ENCODE peak calls at places on chromosomes 6 and 20, in eight cellular contexts. G, Y, L, B, U, Z, H and Q are unnamed samples.

GRCh38 chr6:167699141-167700036 is 127.3 kb upstream of the AFDN start:
- DNase-seq in G (peak; percentile 61), Y (no peak), H (peak; percentile 35), U (no peak), L (peak; percentile 82), B (peak; percentile 34), Z (peak; percentile 81), Q (no peak)

GRCh38 chr6:1850581-1851157 is 241.0 kb downstream of the FOXC1 start:
- DNase-seq in H (no peak), U (no peak), G (no peak), L (no peak), Z (no peak), B (no peak), Y (no peak), Q (no peak)

GRCh38 chr20:62704341-62704948 is 4.2 kb upstream of the NTSR1 start:
- DNase-seq in G (no peak), H (peak; percentile 79), B (no peak), Y (peak; percentile 67), Z (peak; percentile 87), L (peak; percentile 80), U (peak; percentile 73), Q (peak; percentile 100)

GRCh38 chr6:135038335-135038734 is 16.3 kb downstream of the HBS1L start:
- DNase-seq in G (no peak), Z (no peak), L (no peak), H (no peak), Y (no peak), B (no peak), U (no peak), Q (no peak)

GRCh38 chr6:152598858-152599537 is 38.2 kb downstream of the SYNE1 start:
- DNase-seq in G (no peak), H (peak; percentile 5), L (no peak), Y (no peak), B (no peak), Z (peak; percentile 31), U (no peak), Q (no peak)

GRCh38 chr6:147566244-147566898 is 57.9 kb downstream of the SAMD5 start:
- DNase-seq in B (no peak), H (no peak), Z (no peak), G (no peak), L (no peak), U (no peak), Y (no peak), Q (no peak)

GRCh38 chr6:143232849-143233248 is 172.2 kb downstream of the AIG1 start:
- DNase-seq in L (peak; percentile 50), G (no peak), Z (peak; percentile 21), U (peak; percentile 43), H (peak; percentile 31), B (peak; percentile 64), Y (no peak), Q (no peak)

GRCh38 chr6:165605901-165606739 is 56.9 kb downstream of the PDE10A start:
- DNase-seq in Z (no peak), U (no peak), B (no peak), G (no peak), H (peak; percentile 37), Y (no peak), L (no peak), Q (no peak)

GRCh38 chr20:49380245-49380875 is 102.1 kb downstream of the KCNB1 start:
- DNase-seq in Y (no peak), B (no peak), H (no peak), G (no peak), Z (no peak), L (no peak), U (no peak), Q (no peak)

GRCh38 chr6:118896339-118897136 is 2.6 kb downstream of the ASF1A start:
- DNase-seq in Y (no peak), L (no peak), U (peak; percentile 24), H (peak; percentile 80), Z (no peak), G (no peak), B (peak; percentile 67), Q (no peak)

GRCh38 chr6:111872521-111873177 is 603 bp downstream of the FYN start:
- DNase-seq in Z (peak; percentile 56), Y (peak; percentile 24), H (peak; percentile 45), B (peak; percentile 35), G (no peak), L (peak; percentile 46), U (peak; percentile 34), Q (no peak)

GRCh38 chr6:1917628-1918371 is 308.1 kb downstream of the FOXC1 start:
- DNase-seq in H (peak; percentile 62), U (no peak), Y (no peak), Z (no peak), B (no peak), L (no peak), G (no peak), Q (peak; percentile 83)

GRCh38 chr6:16832721-16833120 is 71.5 kb upstream of the ATXN1 start:
- DNase-seq in Y (no peak), L (no peak), B (no peak), G (no peak), H (no peak), Z (no peak), U (no peak), Q (no peak)

GRCh38 chr6:16839780-16840179 is 78.5 kb upstream of the ATXN1 start:
- DNase-seq in H (no peak), G (no peak), L (no peak), Y (no peak), Z (no peak), U (no peak), B (no peak), Q (no peak)

GRCh38 chr6:16837217-16837972 is 76.1 kb upstream of the ATXN1 start:
- DNase-seq in L (no peak), B (peak; percentile 34), Z (no peak), U (no peak), G (no peak), Y (no peak), H (no peak), Q (no peak)

GRCh38 chr6:16840291-16840690 is 79.0 kb upstream of the ATXN1 start:
- DNase-seq in G (no peak), U (no peak), H (no peak), L (no peak), B (peak; percentile 56), Z (no peak), Y (no peak), Q (no peak)

DNA sequence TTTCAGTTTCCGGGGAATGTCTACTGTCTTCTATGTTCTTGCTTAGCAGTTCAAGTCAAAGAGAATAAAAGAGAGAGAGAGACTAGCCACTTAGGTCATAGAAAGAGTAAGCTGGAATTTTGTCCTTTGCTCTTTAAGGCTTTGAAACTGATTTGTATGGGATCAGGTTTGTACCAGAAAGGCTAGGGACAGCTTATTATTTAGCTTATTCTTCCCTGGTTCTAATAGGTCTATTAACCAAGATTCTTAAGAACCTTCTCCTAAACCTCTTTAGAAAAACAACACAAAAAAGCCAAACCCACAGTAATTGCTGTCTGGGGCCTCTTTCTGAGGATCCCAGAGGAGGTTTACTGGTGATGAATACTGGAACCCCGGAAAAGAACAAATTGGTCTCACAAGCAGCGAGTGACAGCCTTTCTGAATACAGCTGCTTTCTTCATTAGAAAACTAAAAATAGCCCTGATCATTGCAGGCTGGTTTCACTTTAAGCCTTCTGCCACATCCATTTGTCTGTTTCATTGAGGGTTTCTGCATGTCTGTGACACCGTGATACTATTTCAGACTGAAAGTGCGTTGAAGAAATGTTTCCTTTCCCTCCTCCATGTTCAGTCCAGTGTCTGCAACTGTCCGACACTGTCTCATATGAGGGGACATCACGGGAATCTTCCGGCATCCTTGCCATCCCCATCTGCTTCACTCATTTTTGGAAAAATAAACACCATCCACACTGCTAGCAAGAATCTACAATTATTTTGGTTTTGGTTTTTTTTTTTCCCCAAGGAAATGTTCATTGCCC is 75.1 kb upstream of the ATXN1 start:
- DNase-seq in U (no peak), G (no peak), B (peak; percentile 77), L (no peak), Y (no peak), Z (no peak), H (peak; percentile 42), Q (no peak)
- H3K4me3 ChIP-seq in U (no peak overlapping the region), G (no peak overlapping the region), B (no peak overlapping the region), L (peak overlapping the region; percentile 17), Y (peak overlapping the region; percentile 35), Z (no peak overlapping the region), H (peak overlapping the region; percentile 37), Q (no peak overlapping the region)

GRCh38 chr6:88380083-88380482 is 213.9 kb upstream of the CNR1 start:
- DNase-seq in G (peak; percentile 45), L (peak; percentile 54), U (no peak), H (peak; percentile 89), Z (peak; percentile 27), Y (peak; percentile 19), B (no peak), Q (peak; percentile 77)
- H3K4me3 ChIP-seq in G (no peak overlapping the region), L (no peak overlapping the region), U (no peak overlapping the region), H (no peak overlapping the region), Z (no peak overlapping the region), Y (no peak overlapping the region), B (no peak overlapping the region), Q (no peak overlapping the region)

GRCh38 chr20:46120136-46120535 is 2.0 kb downstream of the CD40 start:
- DNase-seq in L (no peak), G (no peak), Z (no peak), B (no peak), H (no peak), Y (no peak), U (no peak), Q (no peak)

GRCh38 chr20:46119028-46119546 is 973 bp downstream of the CD40 start:
- DNase-seq in B (peak; percentile 79), G (peak; percentile 20), H (no peak), L (no peak), Z (no peak), U (no peak), Y (no peak), Q (peak; percentile 68)

GRCh38 chr20:46119547-46119946 is 1.4 kb downstream of the CD40 start:
- DNase-seq in U (no peak), H (no peak), Y (no peak), Z (no peak), B (no peak), G (peak; percentile 6), L (no peak), Q (no peak)

GRCh38 chr20:46118481-46119020 is 437 bp downstream of the CD40 start:
- DNase-seq in Y (no peak), L (peak; percentile 61), B (peak; percentile 75), G (peak; percentile 50), Z (peak; percentile 44), U (no peak), H (no peak), Q (peak; percentile 88)

DNA sequence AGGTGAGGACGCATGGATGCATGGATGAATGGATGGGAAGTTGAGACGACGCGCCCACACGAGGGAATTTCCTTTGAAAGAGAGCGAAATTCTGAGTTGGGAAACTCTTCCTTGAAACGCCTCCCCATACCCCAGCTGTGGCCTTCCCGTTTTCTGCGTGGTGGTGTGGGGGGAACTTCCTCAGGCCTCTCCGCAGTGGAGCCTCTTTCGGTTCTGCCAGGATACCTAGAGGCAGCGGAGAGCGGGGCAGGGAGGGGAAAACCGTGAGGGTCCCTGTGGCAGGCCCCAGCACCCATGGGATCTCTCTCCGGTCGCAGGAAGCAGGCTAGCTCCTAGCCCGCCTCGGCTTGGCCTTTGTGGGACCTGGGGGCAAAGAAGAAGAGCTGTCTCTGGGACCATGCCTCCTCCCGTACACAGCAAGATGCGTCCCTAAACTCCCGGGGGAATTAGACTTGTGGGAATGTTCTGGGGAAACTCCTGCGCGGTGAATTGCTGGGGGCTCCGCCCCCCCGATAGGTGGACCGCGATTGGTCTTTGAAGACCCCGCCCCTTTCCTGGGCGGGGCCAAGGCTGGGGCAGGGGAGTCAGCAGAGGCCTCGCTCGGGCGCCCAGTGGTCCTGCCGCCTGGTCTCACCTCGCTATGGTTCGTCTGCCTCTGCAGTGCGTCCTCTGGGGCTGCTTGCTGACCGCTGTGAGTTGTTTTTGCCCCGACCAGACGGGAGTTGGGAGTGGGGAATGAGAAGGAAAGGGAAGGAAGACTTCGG is at the start of gene CD40:
- DNase-seq in L (peak; percentile 91), Z (peak; percentile 90), H (peak; percentile 62), B (peak; percentile 92), G (peak; percentile 90), U (peak; percentile 61), Y (peak; percentile 72), Q (peak; percentile 99)
- H3K4me3 ChIP-seq in L (peak within 1 kb of the TSS; percentile 56), Z (peak within 1 kb of the TSS; percentile 51), H (peak within 1 kb of the TSS; percentile 52), B (peak within 1 kb of the TSS; percentile 87), G (peak within 1 kb of the TSS; percentile 61), U (no peak within 1 kb of the TSS), Y (peak within 1 kb of the TSS; percentile 63), Q (peak within 1 kb of the TSS; percentile 42)

GRCh38 chr6:154994881-154995240 is 254 bp upstream of the TIAM2 start:
- DNase-seq in H (no peak), U (no peak), Z (no peak), Y (no peak), G (no peak), L (no peak), B (no peak), Q (no peak)
- H3K4me3 ChIP-seq in H (peak overlapping the region; percentile 70), U (peak overlapping the region; percentile 70), Z (no peak overlapping the region), Y (peak overlapping the region; percentile 58), G (no peak overlapping the region), L (no peak overlapping the region), B (no peak overlapping the region), Q (peak overlapping the region; percentile 42)